ENCODE peak calls at places on chromosome 7, in eight cellular contexts. C is fibroblast of lung, E is IMR-90, V is tibial artery, Q is Caco-2, Y is stomach, F is SK-N-SH, B is tibial nerve. G is an unnamed sample. For H3K27me3 and H3K4me1, the result is how much of the 10 kb centered on the place peaks cover.

GRCh38 chr7:100641860-100642533 is 645 bp upstream of the TFR2 start:
- DNase-seq in V (no peak), E (no peak), C (no peak), F (no peak), B (no peak), Y (no peak), Q (no peak), G (no peak)

GRCh38 chr7:158957507-158957900 is 101.1 kb downstream of the DYNC2I1 start:
- DNase-seq in Q (no peak), Y (peak), B (no peak), V (no peak), C (no peak), F (peak), E (no peak), G (no peak)

GRCh38 chr7:106057962-106058901 is 53.9 kb downstream of the SYPL1 start:
- DNase-seq in Y (peak), F (no peak), E (no peak), Q (no peak), C (no peak), V (no peak), B (no peak), G (no peak)

GRCh38 chr7:36686499-36686898 is 37.8 kb downstream of the AOAH start:
- DNase-seq in V (no peak), B (no peak), Q (no peak), E (peak), C (no peak), Y (no peak), F (no peak), G (no peak)

GRCh38 chr7:139696547-139696946 is 81.3 kb downstream of the HIPK2 start:
- DNase-seq in F (no peak), B (no peak), V (no peak), Q (no peak), E (no peak), Y (no peak), C (no peak), G (no peak)

GRCh38 chr7:1889556-1890181 is 219.6 kb downstream of the ELFN1 start:
- DNase-seq in C (peak), V (no peak), Y (no peak), E (peak), Q (no peak), B (no peak), F (no peak), G (no peak)

GRCh38 chr7:92375013-92375412 is 72.3 kb upstream of the GATAD1 start:
- DNase-seq in Q (no peak), V (no peak), C (no peak), E (peak), B (no peak), Y (no peak), F (no peak), G (no peak)

GRCh38 chr7:156722427-156722826 is 81.9 kb downstream of the RNF32 start:
- DNase-seq in V (no peak), B (no peak), C (peak), E (peak), Y (no peak), F (peak), Q (no peak), G (no peak)

GRCh38 chr7:45387837-45388236 is 186.3 kb upstream of the ADCY1 start:
- DNase-seq in Q (no peak), F (no peak), E (no peak), V (no peak), C (no peak), B (no peak), Y (no peak), G (no peak)

GRCh38 chr7:3082386-3082785 is 38.7 kb upstream of the CARD11 start:
- DNase-seq in F (no peak), V (no peak), Y (no peak), B (no peak), E (no peak), C (no peak), Q (no peak), G (no peak)

GRCh38 chr7:144812379-144813283 is 23.2 kb downstream of the TPK1 start:
- DNase-seq in E (no peak), Y (no peak), Q (no peak), C (no peak), F (no peak), B (no peak), V (no peak), G (no peak)

GRCh38 chr7:95725170-95725569 is 47.2 kb upstream of the DYNC1I1 start:
- DNase-seq in Y (no peak), F (no peak), Q (peak), B (no peak), E (no peak), C (no peak), V (no peak), G (no peak)

GRCh38 chr7:93178213-93178612 is 30.0 kb upstream of the SAMD9L start:
- DNase-seq in Y (no peak), F (peak), B (no peak), V (no peak), E (peak), Q (peak), C (peak), G (no peak)

GRCh38 chr7:104805449-104806317 is 208.3 kb upstream of the KMT2E start:
- DNase-seq in V (no peak), E (no peak), C (no peak), B (no peak), F (no peak), Q (no peak), Y (no peak), G (no peak)

GRCh38 chr7:33706666-33707194 is 198.6 kb upstream of the BMPER start:
- DNase-seq in B (no peak), C (no peak), E (no peak), F (no peak), V (no peak), Y (no peak), Q (no peak), G (no peak)

GRCh38 chr7:146375155-146375554 is 258.6 kb downstream of the CNTNAP2 start:
- DNase-seq in E (no peak), F (peak), C (no peak), B (no peak), Y (no peak), V (no peak), Q (no peak), G (no peak)

GRCh38 chr7:57772126-57772924 is 322.3 kb downstream of the ZNF716 start:
- DNase-seq in V (no peak), Y (no peak), C (no peak), E (no peak), B (no peak), F (peak), Q (no peak), G (no peak)

GRCh38 chr7:73968511-73968910 is 59.5 kb upstream of the ELN start:
- DNase-seq in C (no peak), F (no peak), Q (no peak), E (no peak), B (no peak), Y (no peak), V (no peak), G (no peak)

GRCh38 chr7:103379270-103379975 is 32.0 kb downstream of the PSMC2 start:
- DNase-seq in V (no peak), E (no peak), C (no peak), Q (no peak), Y (no peak), F (no peak), B (no peak), G (no peak)

GRCh38 chr7:2040893-2041270 is 191.9 kb downstream of the MAD1L1 start:
- DNase-seq in E (no peak), Q (no peak), Y (no peak), F (peak), V (peak), B (no peak), C (no peak), G (peak)

GRCh38 chr7:90727412-90727811 is 131.3 kb downstream of the CDK14 start:
- DNase-seq in B (no peak), Y (no peak), Q (no peak), E (no peak), C (peak), V (no peak), F (no peak), G (no peak)

GRCh38 chr7:9307131-9307530 is 873.7 kb downstream of the NXPH1 start:
- DNase-seq in E (no peak), Y (no peak), C (no peak), B (no peak), V (no peak), Q (no peak), F (no peak), G (no peak)

GRCh38 chr7:138524259-138524658 is 64.2 kb downstream of the TRIM24 start:
- DNase-seq in E (no peak), Y (no peak), B (no peak), C (no peak), Q (no peak), V (no peak), F (no peak), G (no peak)

GRCh38 chr7:131563918-131564317 is 7.5 kb upstream of the PODXL start:
- DNase-seq in Y (no peak), B (no peak), E (no peak), F (no peak), C (no peak), Q (no peak), V (no peak), G (no peak)

GRCh38 chr7:28626629-28627262 is 214.4 kb downstream of the CREB5 start:
- DNase-seq in E (peak), Y (no peak), V (peak), B (no peak), F (peak), C (peak), Q (peak), G (no peak)

GRCh38 chr7:117941138-117941810 is 68.0 kb upstream of the CTTNBP2 start:
- DNase-seq in E (peak), F (no peak), Y (no peak), C (peak), B (no peak), V (no peak), Q (peak), G (no peak)

GRCh38 chr7:130988443-130988842 is 254.4 kb upstream of the KLF14 start:
- DNase-seq in Q (no peak), E (peak), B (no peak), Y (no peak), F (peak), C (no peak), V (no peak), G (no peak)

GRCh38 chr7:101564778-101565211 is 64.3 kb downstream of the MYL10 start:
- DNase-seq in V (no peak), E (no peak), F (peak), C (no peak), Q (no peak), B (no peak), Y (peak), G (no peak)

GRCh38 chr7:99928994-99929729 is at the start of gene GJC3:
- DNase-seq in Q (peak), B (peak), V (peak), E (peak), F (peak), C (peak), Y (peak), G (peak)

GRCh38 chr7:19561121-19561805 is 147.6 kb downstream of the POLR1F start:
- DNase-seq in B (no peak), C (peak), E (no peak), V (no peak), Y (no peak), Q (no peak), F (no peak), G (no peak)

GRCh38 chr7:79359827-79360226 is 93.6 kb downstream of the MAGI2 start:
- DNase-seq in Q (no peak), Y (no peak), V (no peak), E (no peak), C (no peak), F (no peak), B (no peak), G (no peak)

GRCh38 chr7:79357101-79357500 is 96.4 kb downstream of the MAGI2 start:
- DNase-seq in Y (no peak), B (no peak), F (no peak), E (no peak), V (no peak), C (no peak), Q (no peak), G (no peak)

DNA sequence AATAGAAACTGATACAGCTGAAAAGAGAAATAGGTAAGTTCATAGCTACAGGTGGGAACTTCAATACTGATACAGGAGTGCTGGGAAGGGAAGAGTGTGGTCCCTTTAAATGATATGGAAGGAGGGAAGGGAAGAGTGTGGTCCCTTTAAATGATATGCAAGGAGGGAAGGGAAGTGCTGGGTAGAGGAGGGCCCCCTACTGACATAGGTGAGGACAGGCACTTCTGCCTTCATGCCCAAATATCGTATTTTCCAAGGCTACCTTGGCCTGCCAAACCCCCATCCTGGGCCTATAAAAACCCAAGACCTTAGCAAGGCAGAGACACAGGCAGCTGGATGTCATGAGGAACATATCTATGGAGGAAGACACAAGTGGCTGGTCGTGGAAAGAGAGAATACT is 92.3 kb downstream of the MAGI2 start:
- DNase-seq in E (no peak), Y (no peak), F (no peak), C (no peak), B (no peak), Q (peak), V (no peak), G (no peak)
- H3K27me3 ChIP-seq in E (under half), Y (under half), F (under half), C (under half), B (under half), Q (under half), V (under half), G (under half)

GRCh38 chr7:27191081-27191715 is 6.2 kb upstream of the HOXA11 start:
- DNase-seq in F (no peak), Y (peak), C (no peak), Q (no peak), V (peak), E (no peak), B (no peak), G (no peak)
- TF ChIP-seq CTCF in F (no peak), Y (no peak), C (no peak), Q (no peak), V (no peak), E (no peak), B (no peak), G (no peak)

GRCh38 chr7:26005683-26006410 is 146.2 kb upstream of the NFE2L3 start:
- DNase-seq in B (no peak), Y (peak), Q (peak), C (no peak), V (no peak), F (no peak), E (no peak), G (no peak)

GRCh38 chr7:26011039-26011696 is 140.8 kb upstream of the NFE2L3 start:
- DNase-seq in V (no peak), F (no peak), Y (no peak), E (no peak), C (no peak), B (no peak), Q (no peak), G (no peak)

GRCh38 chr7:26007510-26007909 is 144.5 kb upstream of the NFE2L3 start:
- DNase-seq in C (no peak), Y (peak), F (no peak), E (no peak), B (no peak), Q (no peak), V (no peak), G (no peak)

GRCh38 chr7:26006421-26006820 is 145.6 kb upstream of the NFE2L3 start:
- DNase-seq in Q (peak), E (no peak), Y (no peak), F (no peak), C (no peak), V (no peak), B (no peak), G (no peak)

GRCh38 chr7:26008428-26008827 is 143.6 kb upstream of the NFE2L3 start:
- DNase-seq in Y (no peak), C (no peak), V (no peak), Q (no peak), B (no peak), E (no peak), F (no peak), G (no peak)
- H3K4me1 ChIP-seq in Y (under half), C (under half), V (under half), Q (under half), B (under half), E (under half), F (under half), G (under half)

GRCh38 chr7:31053986-31054385 is 1.9 kb downstream of the ADCYAP1R1 start:
- DNase-seq in F (no peak), V (no peak), Q (no peak), Y (no peak), E (no peak), C (no peak), B (no peak), G (no peak)

GRCh38 chr7:31054608-31055273 is 2.6 kb downstream of the ADCYAP1R1 start:
- DNase-seq in B (no peak), Q (no peak), C (no peak), V (no peak), E (no peak), Y (no peak), F (no peak), G (no peak)

GRCh38 chr7:31052841-31053601 is 913 bp downstream of the ADCYAP1R1 start:
- DNase-seq in F (peak), C (no peak), V (no peak), Y (no peak), Q (no peak), B (no peak), E (no peak), G (no peak)

GRCh38 chr7:31051598-31052503 is at the start of gene ADCYAP1R1:
- DNase-seq in C (no peak), Q (no peak), B (no peak), F (peak), E (no peak), V (no peak), Y (no peak), G (peak)

DNA sequence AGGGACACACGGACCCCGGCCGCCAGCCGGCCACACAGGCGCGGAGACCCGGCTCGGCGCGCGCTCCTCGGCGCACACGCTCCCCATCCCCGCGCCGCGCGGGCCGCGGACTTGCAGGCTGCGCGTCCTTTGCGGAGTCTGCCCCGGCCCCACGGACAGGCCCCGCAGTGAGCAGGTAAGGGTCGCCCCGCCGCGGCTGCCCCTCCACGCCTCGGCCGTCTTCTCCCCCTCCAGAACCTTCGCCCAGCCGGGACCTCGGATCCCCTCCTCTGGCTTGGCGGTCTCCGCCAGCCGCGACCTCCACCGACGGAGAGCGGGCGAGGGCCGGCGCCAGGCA is 364 bp downstream of the ADCYAP1R1 start:
- DNase-seq in Y (no peak), B (no peak), V (no peak), F (peak), C (no peak), E (no peak), Q (no peak), G (no peak)
- H3K27me3 ChIP-seq in Y (under half), B (under half), V (under half), F (under half), C (under half), E (under half), Q (under half), G (under half)

G was measured in psoas muscle.